ENCODE peak calls at places on chromosomes 2 and 18, in five cellular contexts. One of them, this sample, is unnamed.
A peak's percentile ranks its signal among the peaks of the same experiment; 100 is the strongest.

GRCh38 chr2:873027-873426 is 77.6 kb upstream of the SNTG2 start:
- DNase-seq in endodermal cell: peak; percentile 36
- DNase-seq in cardiac muscle cell: no peak
- DNase-seq in left lung: no peak
- DNase-seq in BJ: no peak
- DNase-seq in this sample: no peak

GRCh38 chr18:67425724-67426123 is 90.8 kb downstream of the DSEL start:
- DNase-seq in endodermal cell: no peak
- DNase-seq in cardiac muscle cell: no peak
- DNase-seq in left lung: no peak
- DNase-seq in BJ: peak; percentile 76
- DNase-seq in this sample: no peak

GRCh38 chr2:120550893-120551446 is 184.7 kb upstream of the GLI2 start:
- DNase-seq in endodermal cell: no peak
- DNase-seq in cardiac muscle cell: no peak
- DNase-seq in left lung: no peak
- DNase-seq in BJ: no peak
- DNase-seq in this sample: no peak

GRCh38 chr2:137220438-137220998 is 455.2 kb downstream of the THSD7B start:
- DNase-seq in endodermal cell: no peak
- DNase-seq in cardiac muscle cell: no peak
- DNase-seq in left lung: no peak
- DNase-seq in BJ: no peak
- DNase-seq in this sample: no peak

GRCh38 chr18:23890589-23890988 is 124.0 kb upstream of the TTC39C start:
- DNase-seq in endodermal cell: no peak
- DNase-seq in cardiac muscle cell: no peak
- DNase-seq in left lung: no peak
- DNase-seq in BJ: peak; percentile 49
- DNase-seq in this sample: no peak

GRCh38 chr2:120134263-120134662 is 88.9 kb downstream of the TMEM185B start:
- DNase-seq in endodermal cell: peak; percentile 84
- DNase-seq in cardiac muscle cell: no peak
- DNase-seq in left lung: no peak
- DNase-seq in BJ: peak; percentile 46
- DNase-seq in this sample: no peak

GRCh38 chr2:80499095-80499494 is 194.5 kb upstream of the LRRTM1 start:
- DNase-seq in endodermal cell: peak; percentile 58
- DNase-seq in cardiac muscle cell: peak; percentile 75
- DNase-seq in left lung: no peak
- DNase-seq in BJ: no peak
- DNase-seq in this sample: no peak

GRCh38 chr18:66495844-66496243 is 108.0 kb downstream of the CDH19 start:
- DNase-seq in endodermal cell: peak; percentile 94
- DNase-seq in cardiac muscle cell: peak; percentile 79
- DNase-seq in left lung: peak; percentile 44
- DNase-seq in BJ: no peak
- DNase-seq in this sample: peak; percentile 48

GRCh38 chr2:210128961-210129360 is 42.2 kb downstream of the KANSL1L start:
- DNase-seq in endodermal cell: no peak
- DNase-seq in cardiac muscle cell: no peak
- DNase-seq in left lung: no peak
- DNase-seq in BJ: no peak
- DNase-seq in this sample: no peak

GRCh38 chr18:72941001-72941400 is 73.2 kb upstream of the NETO1 start:
- DNase-seq in endodermal cell: no peak
- DNase-seq in cardiac muscle cell: peak; percentile 1
- DNase-seq in left lung: no peak
- DNase-seq in BJ: no peak
- DNase-seq in this sample: no peak

GRCh38 chr2:141501743-141502142 is 629.1 kb downstream of the LRP1B start:
- DNase-seq in endodermal cell: no peak
- DNase-seq in cardiac muscle cell: no peak
- DNase-seq in left lung: no peak
- DNase-seq in BJ: no peak
- DNase-seq in this sample: no peak

GRCh38 chr2:223970343-223971128 is 13.3 kb downstream of the MRPL44 start:
- DNase-seq in endodermal cell: peak; percentile 73
- DNase-seq in cardiac muscle cell: peak; percentile 66
- DNase-seq in left lung: no peak
- DNase-seq in BJ: no peak
- DNase-seq in this sample: peak; percentile 70

GRCh38 chr2:7427293-7428060 is 510.3 kb downstream of the RNF144A start:
- DNase-seq in endodermal cell: peak; percentile 52
- DNase-seq in cardiac muscle cell: peak; percentile 69
- DNase-seq in left lung: no peak
- DNase-seq in BJ: no peak
- DNase-seq in this sample: peak; percentile 53

GRCh38 chr2:227205701-227206100 is 41.3 kb downstream of the COL4A3 start:
- DNase-seq in endodermal cell: no peak
- DNase-seq in cardiac muscle cell: no peak
- DNase-seq in left lung: no peak
- DNase-seq in BJ: no peak
- DNase-seq in this sample: no peak

GRCh38 chr2:237876056-237876439 is 16.6 kb downstream of the RAMP1 start:
- DNase-seq in endodermal cell: peak; percentile 39
- DNase-seq in cardiac muscle cell: no peak
- DNase-seq in left lung: no peak
- DNase-seq in BJ: no peak
- DNase-seq in this sample: peak; percentile 41

GRCh38 chr2:230925443-230925878 is 419 bp upstream of the GPR55 start:
- DNase-seq in endodermal cell: peak; percentile 41
- DNase-seq in cardiac muscle cell: no peak
- DNase-seq in left lung: peak; percentile 22
- DNase-seq in BJ: no peak
- DNase-seq in this sample: peak; percentile 31

GRCh38 chr2:232491139-232491780 is 3.6 kb upstream of the ECEL1 start:
- DNase-seq in endodermal cell: peak; percentile 33
- DNase-seq in cardiac muscle cell: no peak
- DNase-seq in left lung: no peak
- DNase-seq in BJ: no peak
- DNase-seq in this sample: no peak

GRCh38 chr2:119758881-119759450 is 756 bp upstream of the PTPN4 start:
- DNase-seq in endodermal cell: no peak
- DNase-seq in cardiac muscle cell: no peak
- DNase-seq in left lung: no peak
- DNase-seq in BJ: no peak
- DNase-seq in this sample: no peak

GRCh38 chr2:156110890-156111289 is 221.6 kb downstream of the NR4A2 start:
- DNase-seq in endodermal cell: peak; percentile 88
- DNase-seq in cardiac muscle cell: peak; percentile 19
- DNase-seq in left lung: no peak
- DNase-seq in BJ: no peak
- DNase-seq in this sample: peak; percentile 50

GRCh38 chr2:148298201-148298600 is 277.3 kb downstream of the MBD5 start:
- DNase-seq in endodermal cell: no peak
- DNase-seq in cardiac muscle cell: no peak
- DNase-seq in left lung: no peak
- DNase-seq in BJ: no peak
- DNase-seq in this sample: no peak

GRCh38 chr18:21742323-21742687 is 1.7 kb downstream of the MIB1 start:
- DNase-seq in endodermal cell: no peak
- DNase-seq in cardiac muscle cell: no peak
- DNase-seq in left lung: no peak
- DNase-seq in BJ: no peak
- DNase-seq in this sample: no peak

GRCh38 chr2:240912878-240913809 is 7.0 kb downstream of the CROCC2 start:
- DNase-seq in endodermal cell: no peak
- DNase-seq in cardiac muscle cell: no peak
- DNase-seq in left lung: no peak
- DNase-seq in BJ: no peak
- DNase-seq in this sample: no peak

GRCh38 chr18:12862467-12862866 is 21.6 kb downstream of the PTPN2 start:
- DNase-seq in endodermal cell: peak; percentile 96
- DNase-seq in cardiac muscle cell: no peak
- DNase-seq in left lung: no peak
- DNase-seq in BJ: no peak
- DNase-seq in this sample: no peak

GRCh38 chr18:51461956-51462355 is 264.5 kb upstream of the MEX3C start:
- DNase-seq in endodermal cell: no peak
- DNase-seq in cardiac muscle cell: no peak
- DNase-seq in left lung: no peak
- DNase-seq in BJ: no peak
- DNase-seq in this sample: no peak

GRCh38 chr18:46281185-46282176 is 177.3 kb downstream of the HAUS1 start:
- DNase-seq in endodermal cell: peak; percentile 94
- DNase-seq in cardiac muscle cell: peak; percentile 83
- DNase-seq in left lung: peak; percentile 46
- DNase-seq in BJ: no peak
- DNase-seq in this sample: peak; percentile 59

GRCh38 chr2:179569834-179570233 is 291.6 kb downstream of the ZNF385B start:
- DNase-seq in endodermal cell: no peak
- DNase-seq in cardiac muscle cell: no peak
- DNase-seq in left lung: no peak
- DNase-seq in BJ: peak; percentile 39
- DNase-seq in this sample: no peak

GRCh38 chr2:127293386-127293757 is 572 bp downstream of the ERCC3 start:
- DNase-seq in endodermal cell: peak; percentile 58
- DNase-seq in cardiac muscle cell: no peak
- DNase-seq in left lung: no peak
- DNase-seq in BJ: no peak
- DNase-seq in this sample: no peak

GRCh38 chr2:189412330-189412953 is 28.8 kb upstream of the WDR75 start:
- DNase-seq in endodermal cell: peak; percentile 68
- DNase-seq in cardiac muscle cell: peak; percentile 46
- DNase-seq in left lung: no peak
- DNase-seq in BJ: no peak
- DNase-seq in this sample: no peak

GRCh38 chr2:11508279-11508678 is 25.6 kb upstream of the GREB1 start:
- DNase-seq in endodermal cell: no peak
- DNase-seq in cardiac muscle cell: no peak
- DNase-seq in left lung: no peak
- DNase-seq in BJ: no peak
- DNase-seq in this sample: no peak

GRCh38 chr2:170974304-170974993 is 45.4 kb downstream of the GORASP2 start:
- DNase-seq in endodermal cell: peak; percentile 77
- DNase-seq in cardiac muscle cell: no peak
- DNase-seq in left lung: no peak
- DNase-seq in BJ: no peak
- DNase-seq in this sample: no peak

GRCh38 chr2:234241656-234242445 is 191.3 kb downstream of the SPP2 start:
- DNase-seq in endodermal cell: no peak
- DNase-seq in cardiac muscle cell: no peak
- DNase-seq in left lung: no peak
- DNase-seq in BJ: peak; percentile 51
- DNase-seq in this sample: no peak

GRCh38 chr2:44934962-44935853 is 6.3 kb upstream of the SIX3 start:
- DNase-seq in endodermal cell: peak; percentile 85
- DNase-seq in cardiac muscle cell: no peak
- DNase-seq in left lung: no peak
- DNase-seq in BJ: no peak
- DNase-seq in this sample: peak; percentile 47

GRCh38 chr18:54192415-54192814 is 32.1 kb downstream of the MBD2 start:
- DNase-seq in endodermal cell: no peak
- DNase-seq in cardiac muscle cell: no peak
- DNase-seq in left lung: no peak
- DNase-seq in BJ: no peak
- DNase-seq in this sample: no peak
- H3K36me3 ChIP-seq in endodermal cell: no peaks in the 10 kb centered on the region
- H3K36me3 ChIP-seq in cardiac muscle cell: peaks cover 2% of the 10 kb centered on the region
- H3K36me3 ChIP-seq in left lung: no peaks in the 10 kb centered on the region
- H3K36me3 ChIP-seq in BJ: peaks cover 2% of the 10 kb centered on the region
- H3K36me3 ChIP-seq in this sample: no peaks in the 10 kb centered on the region

GRCh38 chr18:2919600-2919999 is 72.8 kb downstream of the EMILIN2 start:
- DNase-seq in endodermal cell: no peak
- DNase-seq in cardiac muscle cell: no peak
- DNase-seq in left lung: no peak
- DNase-seq in BJ: no peak
- DNase-seq in this sample: no peak
- H3K36me3 ChIP-seq in endodermal cell: peaks cover 58% of the 10 kb centered on the region
- H3K36me3 ChIP-seq in cardiac muscle cell: peaks cover 66% of the 10 kb centered on the region
- H3K36me3 ChIP-seq in left lung: no peaks in the 10 kb centered on the region
- H3K36me3 ChIP-seq in BJ: peaks cover 26% of the 10 kb centered on the region
- H3K36me3 ChIP-seq in this sample: no peaks in the 10 kb centered on the region

GRCh38 chr2:108805032-108805431 is 18.5 kb downstream of the CCDC138 start:
- DNase-seq in endodermal cell: no peak
- DNase-seq in cardiac muscle cell: no peak
- DNase-seq in left lung: no peak
- DNase-seq in BJ: no peak
- DNase-seq in this sample: no peak
- H3K36me3 ChIP-seq in endodermal cell: peaks cover 73% of the 10 kb centered on the region
- H3K36me3 ChIP-seq in cardiac muscle cell: peaks cover 8% of the 10 kb centered on the region
- H3K36me3 ChIP-seq in left lung: no peaks in the 10 kb centered on the region
- H3K36me3 ChIP-seq in BJ: no peaks in the 10 kb centered on the region
- H3K36me3 ChIP-seq in this sample: no peaks in the 10 kb centered on the region

DNA sequence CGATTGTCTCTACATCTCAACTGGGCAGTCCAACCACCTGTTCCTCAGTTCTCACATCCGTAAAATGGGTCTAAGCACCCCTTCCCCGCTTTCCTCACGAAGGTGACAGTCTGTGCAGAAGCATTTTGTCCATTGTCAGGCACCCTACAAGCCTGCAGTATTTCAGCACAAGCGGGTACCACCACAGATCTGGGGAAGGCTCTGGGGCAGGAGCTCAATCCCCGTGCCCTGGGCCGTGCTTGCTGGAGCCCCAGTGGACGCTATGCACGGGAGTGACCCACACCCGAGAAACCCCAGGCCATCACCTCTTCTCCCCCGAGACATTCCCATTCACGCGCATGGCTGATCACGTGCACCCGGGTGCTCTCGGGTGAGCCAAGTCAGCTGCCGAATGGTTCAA is 137.7 kb upstream of the PXDN start:
- DNase-seq in endodermal cell: no peak
- DNase-seq in cardiac muscle cell: no peak
- DNase-seq in left lung: no peak
- DNase-seq in BJ: no peak
- DNase-seq in this sample: no peak
- H3K36me3 ChIP-seq in endodermal cell: no peaks in the 10 kb centered on the region
- H3K36me3 ChIP-seq in cardiac muscle cell: no peaks in the 10 kb centered on the region
- H3K36me3 ChIP-seq in left lung: no peaks in the 10 kb centered on the region
- H3K36me3 ChIP-seq in BJ: no peaks in the 10 kb centered on the region
- H3K36me3 ChIP-seq in this sample: no peaks in the 10 kb centered on the region

GRCh38 chr18:63980027-63980426 is 10.1 kb downstream of the SERPINB8 start:
- DNase-seq in endodermal cell: no peak
- DNase-seq in cardiac muscle cell: no peak
- DNase-seq in left lung: no peak
- DNase-seq in BJ: no peak
- DNase-seq in this sample: no peak

GRCh38 chr18:63982361-63982760 is 12.5 kb downstream of the SERPINB8 start:
- DNase-seq in endodermal cell: no peak
- DNase-seq in cardiac muscle cell: no peak
- DNase-seq in left lung: no peak
- DNase-seq in BJ: no peak
- DNase-seq in this sample: no peak

GRCh38 chr18:63979409-63979908 is 9.6 kb downstream of the SERPINB8 start:
- DNase-seq in endodermal cell: peak; percentile 83
- DNase-seq in cardiac muscle cell: peak; percentile 78
- DNase-seq in left lung: no peak
- DNase-seq in BJ: peak; percentile 17
- DNase-seq in this sample: no peak

GRCh38 chr18:63980896-63981454 is 11.1 kb downstream of the SERPINB8 start:
- DNase-seq in endodermal cell: no peak
- DNase-seq in cardiac muscle cell: no peak
- DNase-seq in left lung: no peak
- DNase-seq in BJ: no peak
- DNase-seq in this sample: no peak

GRCh38 chr18:63981719-63982118 is 11.8 kb downstream of the SERPINB8 start:
- DNase-seq in endodermal cell: no peak
- DNase-seq in cardiac muscle cell: no peak
- DNase-seq in left lung: no peak
- DNase-seq in BJ: no peak
- DNase-seq in this sample: no peak
- H3K36me3 ChIP-seq in endodermal cell: no peaks in the 10 kb centered on the region
- H3K36me3 ChIP-seq in cardiac muscle cell: no peaks in the 10 kb centered on the region
- H3K36me3 ChIP-seq in left lung: no peaks in the 10 kb centered on the region
- H3K36me3 ChIP-seq in BJ: peaks cover 10% of the 10 kb centered on the region
- H3K36me3 ChIP-seq in this sample: no peaks in the 10 kb centered on the region

This sample was measured in Peyer's patch.